ENCODE peak calls at places on chromosome 7, in six cellular contexts. One of them, this sample, is unnamed.

GRCh38 chr7:84231157-84231556 is 36.6 kb upstream of the SEMA3A start:
- DNase-seq in left ventricle myocardium superior: no peak
- DNase-seq in NCI-H2081: no peak
- DNase-seq in GM19239: no peak
- DNase-seq in body of pancreas: no peak
- DNase-seq in HTR-8/SVneo: no peak
- DNase-seq in this sample: peak

GRCh38 chr7:82204694-82205093 is 238.9 kb downstream of the CACNA2D1 start:
- DNase-seq in left ventricle myocardium superior: peak
- DNase-seq in NCI-H2081: peak
- DNase-seq in GM19239: no peak
- DNase-seq in body of pancreas: no peak
- DNase-seq in HTR-8/SVneo: no peak
- DNase-seq in this sample: peak

GRCh38 chr7:41316410-41316809 is 386.5 kb downstream of the INHBA start:
- DNase-seq in left ventricle myocardium superior: no peak
- DNase-seq in NCI-H2081: no peak
- DNase-seq in GM19239: no peak
- DNase-seq in body of pancreas: no peak
- DNase-seq in HTR-8/SVneo: no peak
- DNase-seq in this sample: no peak

GRCh38 chr7:138169441-138169851 is 93.2 kb downstream of the AKR1D1 start:
- DNase-seq in left ventricle myocardium superior: no peak
- DNase-seq in NCI-H2081: no peak
- DNase-seq in GM19239: no peak
- DNase-seq in body of pancreas: no peak
- DNase-seq in HTR-8/SVneo: no peak
- DNase-seq in this sample: no peak

GRCh38 chr7:3280445-3280844 is 20.6 kb upstream of the SDK1 start:
- DNase-seq in left ventricle myocardium superior: no peak
- DNase-seq in NCI-H2081: no peak
- DNase-seq in GM19239: no peak
- DNase-seq in body of pancreas: no peak
- DNase-seq in HTR-8/SVneo: no peak
- DNase-seq in this sample: no peak

GRCh38 chr7:27890205-27890849 is 150.4 kb downstream of the TAX1BP1 start:
- DNase-seq in left ventricle myocardium superior: no peak
- DNase-seq in NCI-H2081: no peak
- DNase-seq in GM19239: peak
- DNase-seq in body of pancreas: no peak
- DNase-seq in HTR-8/SVneo: no peak
- DNase-seq in this sample: no peak

GRCh38 chr7:100604976-100605911 is 3.1 kb downstream of the PCOLCE start:
- DNase-seq in left ventricle myocardium superior: peak
- DNase-seq in NCI-H2081: no peak
- DNase-seq in GM19239: no peak
- DNase-seq in body of pancreas: peak
- DNase-seq in HTR-8/SVneo: no peak
- DNase-seq in this sample: no peak

GRCh38 chr7:100655908-100656674 is at the start of gene ACTL6B:
- DNase-seq in left ventricle myocardium superior: peak
- DNase-seq in NCI-H2081: peak
- DNase-seq in GM19239: no peak
- DNase-seq in body of pancreas: peak
- DNase-seq in HTR-8/SVneo: no peak
- DNase-seq in this sample: no peak

GRCh38 chr7:144452064-144452463 is 48.6 kb upstream of the NOBOX start:
- DNase-seq in left ventricle myocardium superior: no peak
- DNase-seq in NCI-H2081: no peak
- DNase-seq in GM19239: no peak
- DNase-seq in body of pancreas: no peak
- DNase-seq in HTR-8/SVneo: no peak
- DNase-seq in this sample: no peak

GRCh38 chr7:51607447-51607846 is 290.8 kb upstream of the COBL start:
- DNase-seq in left ventricle myocardium superior: no peak
- DNase-seq in NCI-H2081: no peak
- DNase-seq in GM19239: no peak
- DNase-seq in body of pancreas: no peak
- DNase-seq in HTR-8/SVneo: no peak
- DNase-seq in this sample: no peak

GRCh38 chr7:115269486-115269885 is 347.6 kb downstream of the MDFIC start:
- DNase-seq in left ventricle myocardium superior: no peak
- DNase-seq in NCI-H2081: no peak
- DNase-seq in GM19239: no peak
- DNase-seq in body of pancreas: no peak
- DNase-seq in HTR-8/SVneo: no peak
- DNase-seq in this sample: no peak

GRCh38 chr7:154680894-154681659 is 321.8 kb downstream of the PAXIP1 start:
- DNase-seq in left ventricle myocardium superior: no peak
- DNase-seq in NCI-H2081: no peak
- DNase-seq in GM19239: no peak
- DNase-seq in body of pancreas: no peak
- DNase-seq in HTR-8/SVneo: no peak
- DNase-seq in this sample: no peak

GRCh38 chr7:48049850-48050249 is 14.5 kb downstream of the C7orf57 start:
- DNase-seq in left ventricle myocardium superior: no peak
- DNase-seq in NCI-H2081: no peak
- DNase-seq in GM19239: no peak
- DNase-seq in body of pancreas: no peak
- DNase-seq in HTR-8/SVneo: no peak
- DNase-seq in this sample: no peak

GRCh38 chr7:23894891-23895569 is 185.0 kb downstream of the STK31 start:
- DNase-seq in left ventricle myocardium superior: no peak
- DNase-seq in NCI-H2081: no peak
- DNase-seq in GM19239: no peak
- DNase-seq in body of pancreas: no peak
- DNase-seq in HTR-8/SVneo: no peak
- DNase-seq in this sample: no peak

GRCh38 chr7:133633055-133633454 is 380.2 kb downstream of the EXOC4 start:
- DNase-seq in left ventricle myocardium superior: no peak
- DNase-seq in NCI-H2081: no peak
- DNase-seq in GM19239: no peak
- DNase-seq in body of pancreas: no peak
- DNase-seq in HTR-8/SVneo: peak
- DNase-seq in this sample: peak

GRCh38 chr7:124898523-124898922 is 31.1 kb downstream of the POT1 start:
- DNase-seq in left ventricle myocardium superior: no peak
- DNase-seq in NCI-H2081: no peak
- DNase-seq in GM19239: no peak
- DNase-seq in body of pancreas: no peak
- DNase-seq in HTR-8/SVneo: no peak
- DNase-seq in this sample: no peak

GRCh38 chr7:151168022-151168786 is 710 bp upstream of the GBX1 start:
- DNase-seq in left ventricle myocardium superior: peak
- DNase-seq in NCI-H2081: peak
- DNase-seq in GM19239: peak
- DNase-seq in body of pancreas: peak
- DNase-seq in HTR-8/SVneo: peak
- DNase-seq in this sample: no peak

GRCh38 chr7:149719050-149719899 is 54.1 kb downstream of the ZNF467 start:
- DNase-seq in left ventricle myocardium superior: no peak
- DNase-seq in NCI-H2081: no peak
- DNase-seq in GM19239: no peak
- DNase-seq in body of pancreas: no peak
- DNase-seq in HTR-8/SVneo: no peak
- DNase-seq in this sample: peak

GRCh38 chr7:116525913-116526857 is 1.3 kb downstream of the CAV1 start:
- DNase-seq in left ventricle myocardium superior: peak
- DNase-seq in NCI-H2081: peak
- DNase-seq in GM19239: peak
- DNase-seq in body of pancreas: peak
- DNase-seq in HTR-8/SVneo: no peak
- DNase-seq in this sample: no peak

GRCh38 chr7:15686209-15686956 is at the start of gene MEOX2:
- DNase-seq in left ventricle myocardium superior: peak
- DNase-seq in NCI-H2081: peak
- DNase-seq in GM19239: no peak
- DNase-seq in body of pancreas: no peak
- DNase-seq in HTR-8/SVneo: no peak
- DNase-seq in this sample: no peak

GRCh38 chr7:36236073-36236472 is 83.0 kb downstream of the EEPD1 start:
- DNase-seq in left ventricle myocardium superior: peak
- DNase-seq in NCI-H2081: no peak
- DNase-seq in GM19239: no peak
- DNase-seq in body of pancreas: no peak
- DNase-seq in HTR-8/SVneo: no peak
- DNase-seq in this sample: no peak

This sample was measured in foreskin keratinocyte.